ENCODE peak calls at places on chromosomes 2 and 18, in five cellular contexts. One of them, this sample, is unnamed.

GRCh38 chr2:135997380-135997779 is 12.0 kb upstream of the DARS1 start:
- DNase-seq in heart left ventricle: peak; percentile 69
- DNase-seq in fibroblast of the aortic adventitia: no peak
- DNase-seq in kidney epithelial cell: no peak
- DNase-seq in astrocyte of the spinal cord: no peak
- DNase-seq in this sample: no peak

GRCh38 chr2:63827749-63828148 is 13.9 kb upstream of the UGP2 start:
- DNase-seq in heart left ventricle: no peak
- DNase-seq in fibroblast of the aortic adventitia: peak; percentile 95
- DNase-seq in kidney epithelial cell: peak; percentile 72
- DNase-seq in astrocyte of the spinal cord: peak; percentile 89
- DNase-seq in this sample: no peak

GRCh38 chr18:49691177-49691608 is 122.1 kb downstream of the ACAA2 start:
- DNase-seq in heart left ventricle: no peak
- DNase-seq in fibroblast of the aortic adventitia: peak; percentile 92
- DNase-seq in kidney epithelial cell: peak; percentile 98
- DNase-seq in astrocyte of the spinal cord: peak; percentile 90
- DNase-seq in this sample: no peak

GRCh38 chr2:86675611-86676015 is 44.5 kb upstream of the RMND5A start:
- DNase-seq in heart left ventricle: no peak
- DNase-seq in fibroblast of the aortic adventitia: no peak
- DNase-seq in kidney epithelial cell: no peak
- DNase-seq in astrocyte of the spinal cord: no peak
- DNase-seq in this sample: no peak

GRCh38 chr2:44010266-44010665 is 14.5 kb upstream of the LRPPRC start:
- DNase-seq in heart left ventricle: no peak
- DNase-seq in fibroblast of the aortic adventitia: no peak
- DNase-seq in kidney epithelial cell: no peak
- DNase-seq in astrocyte of the spinal cord: no peak
- DNase-seq in this sample: no peak

GRCh38 chr2:223494987-223495386 is 107.2 kb downstream of the SCG2 start:
- DNase-seq in heart left ventricle: no peak
- DNase-seq in fibroblast of the aortic adventitia: no peak
- DNase-seq in kidney epithelial cell: no peak
- DNase-seq in astrocyte of the spinal cord: no peak
- DNase-seq in this sample: no peak

GRCh38 chr2:85854166-85854509 is 34.7 kb downstream of the ST3GAL5 start:
- DNase-seq in heart left ventricle: no peak
- DNase-seq in fibroblast of the aortic adventitia: no peak
- DNase-seq in kidney epithelial cell: no peak
- DNase-seq in astrocyte of the spinal cord: no peak
- DNase-seq in this sample: peak; percentile 21

GRCh38 chr18:22355069-22355468 is 62.6 kb downstream of the CTAGE1 start:
- DNase-seq in heart left ventricle: no peak
- DNase-seq in fibroblast of the aortic adventitia: no peak
- DNase-seq in kidney epithelial cell: no peak
- DNase-seq in astrocyte of the spinal cord: no peak
- DNase-seq in this sample: no peak

GRCh38 chr18:29879763-29880162 is 1162.8 kb downstream of the DSC3 start:
- DNase-seq in heart left ventricle: no peak
- DNase-seq in fibroblast of the aortic adventitia: no peak
- DNase-seq in kidney epithelial cell: no peak
- DNase-seq in astrocyte of the spinal cord: no peak
- DNase-seq in this sample: no peak

GRCh38 chr18:29873211-29873610 is 1169.3 kb downstream of the DSC3 start:
- DNase-seq in heart left ventricle: no peak
- DNase-seq in fibroblast of the aortic adventitia: no peak
- DNase-seq in kidney epithelial cell: no peak
- DNase-seq in astrocyte of the spinal cord: no peak
- DNase-seq in this sample: no peak

GRCh38 chr18:29874519-29875098 is 1167.9 kb downstream of the DSC3 start:
- DNase-seq in heart left ventricle: no peak
- DNase-seq in fibroblast of the aortic adventitia: peak; percentile 42
- DNase-seq in kidney epithelial cell: peak; percentile 5
- DNase-seq in astrocyte of the spinal cord: peak; percentile 53
- DNase-seq in this sample: peak; percentile 24
- TF ChIP-seq CTCF in heart left ventricle: peak; percentile 36
- TF ChIP-seq CTCF in fibroblast of the aortic adventitia: peak; percentile 37
- TF ChIP-seq CTCF in kidney epithelial cell: peak; percentile 55
- TF ChIP-seq CTCF in astrocyte of the spinal cord: peak; percentile 55
- TF ChIP-seq CTCF in this sample: peak; percentile 67

GRCh38 chr2:158953454-158953853 is 15.0 kb upstream of the TANC1 start:
- DNase-seq in heart left ventricle: no peak
- DNase-seq in fibroblast of the aortic adventitia: peak; percentile 95
- DNase-seq in kidney epithelial cell: no peak
- DNase-seq in astrocyte of the spinal cord: peak; percentile 85
- DNase-seq in this sample: no peak
- H3K4me3 ChIP-seq in heart left ventricle: no peak overlapping the region
- H3K4me3 ChIP-seq in fibroblast of the aortic adventitia: no peak overlapping the region
- H3K4me3 ChIP-seq in kidney epithelial cell: no peak overlapping the region
- H3K4me3 ChIP-seq in astrocyte of the spinal cord: no peak overlapping the region
- H3K4me3 ChIP-seq in this sample: no peak overlapping the region

GRCh38 chr2:71706836-71707235 is 253.5 kb downstream of the DYSF start:
- DNase-seq in heart left ventricle: no peak
- DNase-seq in fibroblast of the aortic adventitia: no peak
- DNase-seq in kidney epithelial cell: no peak
- DNase-seq in astrocyte of the spinal cord: no peak
- DNase-seq in this sample: no peak
- TF ChIP-seq CTCF in heart left ventricle: no peak
- TF ChIP-seq CTCF in fibroblast of the aortic adventitia: no peak
- TF ChIP-seq CTCF in kidney epithelial cell: no peak
- TF ChIP-seq CTCF in astrocyte of the spinal cord: no peak
- TF ChIP-seq CTCF in this sample: no peak

DNA sequence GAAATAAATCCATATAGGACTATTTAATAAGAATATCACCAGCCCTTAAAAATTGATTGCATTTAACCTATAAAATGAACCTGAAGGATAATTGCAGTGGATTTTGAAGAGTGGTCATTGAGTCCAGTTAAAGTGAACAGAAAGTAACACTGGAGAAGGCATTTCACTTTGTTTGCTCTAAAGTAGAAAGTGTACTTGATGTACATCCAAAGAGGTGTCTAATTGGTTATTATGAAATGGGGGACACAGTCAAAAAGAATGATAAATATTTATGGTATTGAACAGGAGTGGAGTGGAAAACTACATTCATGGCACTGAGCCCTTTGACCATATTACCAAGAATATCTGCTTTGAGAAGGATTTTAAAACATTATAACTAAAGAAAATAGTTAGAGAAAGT is 28.2 kb upstream of the MAP2 start:
- DNase-seq in heart left ventricle: no peak
- DNase-seq in fibroblast of the aortic adventitia: no peak
- DNase-seq in kidney epithelial cell: no peak
- DNase-seq in astrocyte of the spinal cord: no peak
- DNase-seq in this sample: no peak
- H3K4me3 ChIP-seq in heart left ventricle: no peak overlapping the region
- H3K4me3 ChIP-seq in fibroblast of the aortic adventitia: no peak overlapping the region
- H3K4me3 ChIP-seq in kidney epithelial cell: no peak overlapping the region
- H3K4me3 ChIP-seq in astrocyte of the spinal cord: no peak overlapping the region
- H3K4me3 ChIP-seq in this sample: no peak overlapping the region

GRCh38 chr2:173664520-173664919 is 300.7 kb downstream of the SP3 start:
- DNase-seq in heart left ventricle: no peak
- DNase-seq in fibroblast of the aortic adventitia: no peak
- DNase-seq in kidney epithelial cell: no peak
- DNase-seq in astrocyte of the spinal cord: no peak
- DNase-seq in this sample: no peak

GRCh38 chr2:173669888-173670287 is 295.3 kb downstream of the SP3 start:
- DNase-seq in heart left ventricle: no peak
- DNase-seq in fibroblast of the aortic adventitia: no peak
- DNase-seq in kidney epithelial cell: no peak
- DNase-seq in astrocyte of the spinal cord: no peak
- DNase-seq in this sample: no peak

GRCh38 chr2:173669271-173669853 is 295.8 kb downstream of the SP3 start:
- DNase-seq in heart left ventricle: no peak
- DNase-seq in fibroblast of the aortic adventitia: no peak
- DNase-seq in kidney epithelial cell: no peak
- DNase-seq in astrocyte of the spinal cord: peak; percentile 30
- DNase-seq in this sample: no peak

GRCh38 chr2:173667014-173667413 is 298.2 kb downstream of the SP3 start:
- DNase-seq in heart left ventricle: no peak
- DNase-seq in fibroblast of the aortic adventitia: peak; percentile 38
- DNase-seq in kidney epithelial cell: no peak
- DNase-seq in astrocyte of the spinal cord: no peak
- DNase-seq in this sample: no peak

DNA sequence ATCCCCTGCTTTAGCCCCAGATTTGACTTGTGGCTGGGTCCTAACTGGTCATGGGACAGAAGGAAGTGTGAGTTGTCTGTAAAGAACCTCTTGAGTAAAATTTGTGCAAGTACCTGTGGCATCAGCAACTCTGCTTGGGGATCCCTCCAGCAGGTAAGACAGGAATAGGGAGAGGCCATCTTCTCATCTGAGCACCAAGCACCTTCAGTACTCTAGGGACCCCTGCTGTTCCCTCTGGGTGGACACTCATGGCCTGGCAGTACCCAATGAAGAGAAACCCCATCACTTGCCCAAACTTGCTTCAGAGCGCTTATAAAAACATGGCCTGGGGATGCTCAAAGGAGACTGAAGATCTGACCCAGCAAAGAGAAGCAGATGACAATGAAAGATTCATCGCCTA is 297.8 kb downstream of the SP3 start:
- DNase-seq in heart left ventricle: no peak
- DNase-seq in fibroblast of the aortic adventitia: no peak
- DNase-seq in kidney epithelial cell: no peak
- DNase-seq in astrocyte of the spinal cord: no peak
- DNase-seq in this sample: peak; percentile 8
- TF ChIP-seq CTCF in heart left ventricle: no peak
- TF ChIP-seq CTCF in fibroblast of the aortic adventitia: peak; percentile 11
- TF ChIP-seq CTCF in kidney epithelial cell: peak; percentile 30
- TF ChIP-seq CTCF in astrocyte of the spinal cord: peak; percentile 13
- TF ChIP-seq CTCF in this sample: peak; percentile 29

GRCh38 chr18:5543854-5544389 is at the start of gene EPB41L3:
- DNase-seq in heart left ventricle: peak; percentile 78
- DNase-seq in fibroblast of the aortic adventitia: no peak
- DNase-seq in kidney epithelial cell: no peak
- DNase-seq in astrocyte of the spinal cord: peak; percentile 35
- DNase-seq in this sample: no peak

GRCh38 chr18:5538541-5538940 is 5.3 kb downstream of the EPB41L3 start:
- DNase-seq in heart left ventricle: no peak
- DNase-seq in fibroblast of the aortic adventitia: no peak
- DNase-seq in kidney epithelial cell: no peak
- DNase-seq in astrocyte of the spinal cord: no peak
- DNase-seq in this sample: no peak

GRCh38 chr18:5546660-5547059 is 2.9 kb upstream of the EPB41L3 start:
- DNase-seq in heart left ventricle: no peak
- DNase-seq in fibroblast of the aortic adventitia: peak; percentile 69
- DNase-seq in kidney epithelial cell: peak; percentile 21
- DNase-seq in astrocyte of the spinal cord: peak; percentile 72
- DNase-seq in this sample: no peak

GRCh38 chr18:5543036-5543671 is 643 bp downstream of the EPB41L3 start:
- DNase-seq in heart left ventricle: peak; percentile 63
- DNase-seq in fibroblast of the aortic adventitia: no peak
- DNase-seq in kidney epithelial cell: no peak
- DNase-seq in astrocyte of the spinal cord: no peak
- DNase-seq in this sample: no peak

GRCh38 chr18:5542393-5543035 is 1.3 kb downstream of the EPB41L3 start:
- DNase-seq in heart left ventricle: peak; percentile 73
- DNase-seq in fibroblast of the aortic adventitia: peak; percentile 37
- DNase-seq in kidney epithelial cell: no peak
- DNase-seq in astrocyte of the spinal cord: peak; percentile 45
- DNase-seq in this sample: no peak
- H3K4me3 ChIP-seq in heart left ventricle: peak overlapping the region; percentile 72
- H3K4me3 ChIP-seq in fibroblast of the aortic adventitia: peak overlapping the region; percentile 64
- H3K4me3 ChIP-seq in kidney epithelial cell: peak overlapping the region; percentile 71
- H3K4me3 ChIP-seq in astrocyte of the spinal cord: peak overlapping the region; percentile 71
- H3K4me3 ChIP-seq in this sample: no peak overlapping the region